ENCODE peak calls at places on chromosomes 3 and 15, in four cellular contexts. T is upper lobe of right lung; C is CD4-positive, alpha-beta memory T cell; P is uterus. O is an unnamed sample.

GRCh38 chr15:72227192-72227586 is 3.8 kb downstream of the PKM start:
- DNase-seq in C (no peak), P (peak; percentile 53), T (no peak), O (no peak)

GRCh38 chr3:132038198-132038825 is 3.5 kb upstream of the CPNE4 start:
- DNase-seq in C (no peak), T (no peak), P (no peak), O (no peak)

GRCh38 chr15:66923438-66923881 is 141.9 kb upstream of the SMAD3 start:
- DNase-seq in C (peak; percentile 23), P (no peak), T (no peak), O (no peak)

GRCh38 chr3:127443581-127444375 is 146.8 kb downstream of the TPRA1 start:
- DNase-seq in C (no peak), P (no peak), T (peak; percentile 43), O (peak; percentile 64)

GRCh38 chr3:101695779-101696372 is 9.4 kb upstream of the RPL24 start:
- DNase-seq in C (peak; percentile 60), P (peak; percentile 36), T (no peak), O (no peak)

GRCh38 chr3:161818106-161818505 is 321.5 kb downstream of the OTOL1 start:
- DNase-seq in T (no peak), C (no peak), P (no peak), O (no peak)

GRCh38 chr3:133973249-133973980 is 56.3 kb downstream of the SLCO2A1 start:
- DNase-seq in C (no peak), P (no peak), T (no peak), O (peak; percentile 51)

GRCh38 chr15:43361313-43361903 is 9.4 kb downstream of the ZSCAN29 start:
- DNase-seq in C (no peak), T (no peak), P (no peak), O (no peak)

GRCh38 chr3:52245322-52246263 is at the start of gene PPM1M:
- DNase-seq in T (peak; percentile 81), C (peak; percentile 79), P (peak; percentile 55), O (peak; percentile 70)

GRCh38 chr3:4562595-4562994 is 69.4 kb downstream of the ITPR1 start:
- DNase-seq in C (no peak), P (no peak), T (no peak), O (no peak)

GRCh38 chr15:73293773-73294172 is 75.0 kb downstream of the HCN4 start:
- DNase-seq in T (no peak), P (no peak), C (no peak), O (no peak)

GRCh38 chr3:167749728-167750127 is 14.2 kb downstream of the SERPINI1 start:
- DNase-seq in T (no peak), C (no peak), P (no peak), O (no peak)

GRCh38 chr15:59687831-59688230 is 1.3 kb downstream of the BNIP2 start:
- DNase-seq in C (peak; percentile 28), P (no peak), T (no peak), O (no peak)

GRCh38 chr3:114608293-114608692 is 314.5 kb downstream of the TIGIT start:
- DNase-seq in C (no peak), P (no peak), T (no peak), O (no peak)

GRCh38 chr3:11510001-11510760 is 133.5 kb downstream of the VGLL4 start:
- DNase-seq in P (peak; percentile 68), C (no peak), T (no peak), O (no peak)

GRCh38 chr3:143484851-143485512 is 363.3 kb downstream of the SLC9A9 start:
- DNase-seq in C (no peak), P (no peak), T (no peak), O (no peak)

GRCh38 chr3:94349310-94349848 is 286.5 kb downstream of the NSUN3 start:
- DNase-seq in C (no peak), T (no peak), P (no peak), O (no peak)

GRCh38 chr3:30776186-30776815 is 118.2 kb downstream of the GADL1 start:
- DNase-seq in P (no peak), T (no peak), C (no peak), O (no peak)

GRCh38 chr3:42070089-42070885 is 20.9 kb upstream of the TRAK1 start:
- DNase-seq in C (no peak), P (no peak), T (no peak), O (peak; percentile 30)
- H3K4me1 ChIP-seq in C (no peaks in the 10 kb centered on the region), P (peaks cover 21% of the 10 kb centered on the region), T (peaks cover 61% of the 10 kb centered on the region), O (peaks cover 2% of the 10 kb centered on the region)

DNA sequence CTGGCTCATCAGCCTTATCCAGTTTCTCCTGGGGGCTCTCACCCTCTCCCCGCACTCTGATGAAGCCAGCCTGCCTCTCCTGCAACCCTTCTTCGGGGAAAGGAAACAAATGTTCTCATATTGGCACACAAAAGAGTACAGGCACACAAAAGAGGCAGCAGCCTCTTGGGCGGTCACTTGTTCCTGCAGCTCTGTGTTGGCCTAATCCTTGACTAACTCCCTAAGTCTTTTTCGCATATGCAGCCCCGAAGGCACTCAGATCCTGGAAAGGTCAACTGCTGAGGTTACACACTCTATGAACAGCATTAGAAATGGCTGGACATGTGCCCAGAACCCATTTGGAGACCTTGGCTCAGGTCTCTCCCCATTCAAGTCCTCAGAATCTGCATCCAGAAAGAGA is 7.4 kb upstream of the CAMP start:
- DNase-seq in P (peak; percentile 58), T (no peak), C (no peak), O (peak; percentile 58)
- H3K27ac ChIP-seq in P (no peak overlapping the region), T (peak overlapping the region; percentile 80), C (no peak overlapping the region), O (no peak overlapping the region)

DNA sequence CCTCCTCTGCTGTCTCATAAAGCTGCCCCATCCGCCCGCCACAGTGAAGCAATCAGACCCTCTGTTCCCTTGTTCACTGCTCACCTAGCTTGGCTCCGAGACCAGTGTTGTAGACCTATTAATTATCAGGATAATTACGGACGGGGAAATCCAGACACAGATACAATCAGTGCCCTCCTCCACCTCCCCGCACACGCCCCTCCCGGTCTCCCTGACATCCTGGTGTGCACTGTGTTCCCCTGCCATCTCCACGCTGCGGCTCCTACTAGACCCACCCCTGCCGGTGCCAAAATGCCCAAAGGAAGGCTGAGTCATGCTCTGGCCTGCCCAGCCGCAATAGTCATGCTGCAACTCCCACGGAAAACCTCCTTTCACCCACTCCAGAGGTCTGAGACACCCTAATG is 277.3 kb upstream of the TLE3 start:
- DNase-seq in C (no peak), P (peak; percentile 67), T (peak; percentile 73), O (peak; percentile 80)
- H3K4me3 ChIP-seq in C (no peak overlapping the region), P (no peak overlapping the region), T (no peak overlapping the region), O (no peak overlapping the region)

DNA sequence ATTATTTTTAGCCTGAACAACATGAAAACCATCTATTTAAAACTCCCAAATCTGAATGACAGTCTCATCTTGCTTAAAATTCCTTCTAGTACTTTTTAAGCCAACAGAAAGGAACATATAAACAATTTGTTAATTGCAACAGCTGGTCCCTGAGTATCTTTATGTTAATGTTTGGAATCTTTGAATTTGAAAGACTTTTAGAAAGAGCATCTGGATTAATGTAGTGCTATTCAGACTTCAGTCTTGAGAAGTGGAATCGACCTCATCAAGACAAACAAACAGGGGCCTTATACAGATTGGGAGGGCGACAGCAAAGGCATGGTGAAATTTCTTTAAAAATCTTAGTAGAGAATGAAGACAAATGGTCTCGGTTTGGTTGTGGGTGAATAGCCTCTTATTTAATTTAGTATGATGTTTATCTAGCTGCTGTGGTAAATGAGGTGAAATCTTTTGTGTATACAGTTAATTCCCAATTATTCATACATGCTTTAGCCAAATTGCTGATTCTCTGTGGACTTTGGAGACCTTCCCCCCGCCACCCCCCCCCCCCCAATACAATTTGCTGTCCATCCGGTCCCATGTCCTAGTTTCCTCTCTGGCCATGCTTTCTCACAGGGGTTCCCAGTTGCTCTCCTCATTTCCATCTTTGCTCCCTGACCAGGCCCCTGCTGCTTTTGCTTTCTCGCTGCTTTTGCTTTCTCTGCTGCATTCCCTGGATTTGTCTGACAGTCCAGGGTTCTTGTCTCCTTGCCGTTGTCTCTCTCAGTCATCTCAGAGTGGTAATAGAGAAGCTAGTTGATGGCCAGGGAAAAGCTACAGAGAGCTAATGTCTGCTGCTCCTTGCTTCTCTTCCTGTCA is 135.2 kb downstream of the FNDC3B start:
- DNase-seq in C (no peak), P (no peak), T (no peak), O (no peak)
- H3K4me1 ChIP-seq in C (no peaks in the 10 kb centered on the region), P (peaks cover 5% of the 10 kb centered on the region), T (peaks cover 40% of the 10 kb centered on the region), O (peaks cover 6% of the 10 kb centered on the region)

GRCh38 chr15:41658689-41659088 is 1.5 kb upstream of the MGA start:
- DNase-seq in C (no peak), T (no peak), P (no peak), O (no peak)

GRCh38 chr15:41660235-41661077 is at the start of gene MGA:
- DNase-seq in P (peak; percentile 89), C (peak; percentile 93), T (peak; percentile 95), O (peak; percentile 95)

GRCh38 chr15:41659855-41660234 is 360 bp upstream of the MGA start:
- DNase-seq in P (no peak), T (no peak), C (no peak), O (peak; percentile 72)

GRCh38 chr15:41661078-41661528 is 898 bp downstream of the MGA start:
- DNase-seq in T (no peak), C (no peak), P (no peak), O (no peak)

GRCh38 chr15:41659190-41659589 is 1.0 kb upstream of the MGA start:
- DNase-seq in C (no peak), P (no peak), T (no peak), O (no peak)
- H3K27ac ChIP-seq in C (no peak overlapping the region), P (no peak overlapping the region), T (no peak overlapping the region), O (no peak overlapping the region)

GRCh38 chr15:88246666-88247446 is 9.7 kb downstream of the NTRK3 start:
- DNase-seq in T (peak; percentile 86), P (peak; percentile 74), C (peak; percentile 61), O (peak; percentile 94)
- H3K4me3 ChIP-seq in T (no peak overlapping the region), P (no peak overlapping the region), C (no peak overlapping the region), O (no peak overlapping the region)

GRCh38 chr3:149375824-149376196 is 1.6 kb downstream of the TM4SF1 start:
- DNase-seq in P (no peak), T (no peak), C (no peak), O (no peak)
- H3K4me1 ChIP-seq in P (no peaks in the 10 kb centered on the region), T (peaks cover 41% of the 10 kb centered on the region), C (no peaks in the 10 kb centered on the region), O (peaks cover 4% of the 10 kb centered on the region)

GRCh38 chr3:111747490-111747889 is 111.6 kb upstream of the PHLDB2 start:
- DNase-seq in C (no peak), T (no peak), P (no peak), O (no peak)

GRCh38 chr3:111750278-111750884 is 108.7 kb upstream of the PHLDB2 start:
- DNase-seq in C (no peak), P (no peak), T (no peak), O (no peak)

GRCh38 chr3:111748132-111748531 is 110.9 kb upstream of the PHLDB2 start:
- DNase-seq in T (no peak), C (no peak), P (no peak), O (no peak)

GRCh38 chr3:111751961-111752360 is 107.1 kb upstream of the PHLDB2 start:
- DNase-seq in C (no peak), T (no peak), P (no peak), O (no peak)

GRCh38 chr3:111749171-111750170 is 109.6 kb upstream of the PHLDB2 start:
- DNase-seq in P (no peak), T (no peak), C (no peak), O (no peak)
- H3K27ac ChIP-seq in P (peak overlapping the region; percentile 59), T (no peak overlapping the region), C (no peak overlapping the region), O (no peak overlapping the region)

GRCh38 chr3:50139308-50139707 is 15.8 kb upstream of the SEMA3F start:
- DNase-seq in C (no peak), T (no peak), P (no peak), O (no peak)
- H3K4me3 ChIP-seq in C (no peak overlapping the region), T (no peak overlapping the region), P (no peak overlapping the region), O (no peak overlapping the region)

GRCh38 chr3:147237991-147238390 is 168.4 kb downstream of the ZIC4 start:
- DNase-seq in P (no peak), C (no peak), T (no peak), O (no peak)
- H3K4me1 ChIP-seq in P (no peaks in the 10 kb centered on the region), C (no peaks in the 10 kb centered on the region), T (no peaks in the 10 kb centered on the region), O (no peaks in the 10 kb centered on the region)

O was measured in aorta.